ENCODE peak calls at places on chromosomes 4 and X, in eight cellular contexts. Y, X, L, H, W, D, F and O are unnamed samples.

GRCh38 chrX:122552291-122552800 is 631.7 kb upstream of the GRIA3 start:
- DNase-seq in D (peak; percentile 35), F (no peak), W (no peak), L (no peak), Y (no peak), H (no peak), X (no peak), O (no peak)

GRCh38 chr4:69092980-69093568 is 3.2 kb upstream of the UGT2B7 start:
- DNase-seq in X (no peak), W (no peak), H (no peak), L (no peak), Y (peak; percentile 24), D (no peak), F (no peak), O (no peak)

GRCh38 chr4:153929651-153930050 is 140.8 kb upstream of the SFRP2 start:
- DNase-seq in W (no peak), H (no peak), Y (no peak), F (no peak), X (no peak), D (no peak), L (no peak), O (no peak)

GRCh38 chrX:133415276-133416105 is at the start of gene GPC4:
- DNase-seq in F (peak; percentile 67), Y (peak; percentile 90), W (peak; percentile 22), L (no peak), X (peak; percentile 38), H (peak; percentile 91), D (peak; percentile 38), O (no peak)

GRCh38 chrX:153592966-153593688 is 5.8 kb downstream of the CCNQ start:
- DNase-seq in L (no peak), W (no peak), Y (peak; percentile 68), H (no peak), F (no peak), D (no peak), X (no peak), O (no peak)

GRCh38 chr4:53476232-53477037 is 99.0 kb downstream of the FIP1L1 start:
- DNase-seq in Y (no peak), D (peak; percentile 99), W (no peak), H (no peak), L (peak; percentile 98), X (peak; percentile 88), F (peak; percentile 35), O (no peak)

GRCh38 chr4:22625301-22625700 is 67.4 kb upstream of the GBA3 start:
- DNase-seq in H (no peak), L (no peak), D (peak; percentile 8), W (no peak), F (no peak), Y (no peak), X (no peak), O (no peak)

GRCh38 chr4:2647403-2648158 is 108.6 kb downstream of the TNIP2 start:
- DNase-seq in D (no peak), W (no peak), H (peak; percentile 51), F (no peak), X (no peak), L (no peak), Y (no peak), O (no peak)

GRCh38 chr4:91963489-91963888 is 340.3 kb upstream of the GRID2 start:
- DNase-seq in F (no peak), L (peak; percentile 72), W (no peak), X (peak; percentile 67), H (no peak), Y (no peak), D (peak; percentile 74), O (no peak)

GRCh38 chr4:6245246-6246169 is 24.1 kb upstream of the WFS1 start:
- DNase-seq in L (no peak), Y (peak; percentile 79), X (peak; percentile 22), W (no peak), D (no peak), H (no peak), F (peak; percentile 58), O (no peak)

GRCh38 chr4:86532851-86533250 is 61.3 kb upstream of the PTPN13 start:
- DNase-seq in W (no peak), L (no peak), H (no peak), D (no peak), F (no peak), X (no peak), Y (no peak), O (no peak)

GRCh38 chrX:44904542-44905115 is 31.6 kb downstream of the KDM6A start:
- DNase-seq in L (no peak), X (no peak), W (no peak), H (no peak), Y (no peak), D (no peak), F (no peak), O (no peak)

GRCh38 chr4:28014469-28014868 is 1153.8 kb downstream of the STIM2 start:
- DNase-seq in D (no peak), H (no peak), L (no peak), F (no peak), Y (no peak), W (no peak), X (no peak), O (no peak)

GRCh38 chrX:17669891-17670290 is 67.4 kb upstream of the SCML1 start:
- DNase-seq in W (no peak), H (no peak), D (no peak), F (no peak), X (no peak), L (no peak), Y (no peak), O (no peak)

GRCh38 chr4:1792832-1793495 is at the start of gene FGFR3:
- DNase-seq in Y (no peak), D (no peak), X (peak; percentile 34), H (peak; percentile 75), F (peak; percentile 92), W (no peak), L (no peak), O (no peak)

GRCh38 chr4:103996059-103996458 is 276.3 kb upstream of the TACR3 start:
- DNase-seq in H (no peak), F (peak; percentile 18), Y (no peak), D (peak; percentile 4), W (no peak), X (peak; percentile 4), L (no peak), O (peak; percentile 33)

GRCh38 chrX:45747905-45748304 is 547.2 kb upstream of the DIPK2B start:
- DNase-seq in L (no peak), X (no peak), D (peak; percentile 58), F (no peak), H (no peak), W (no peak), Y (no peak), O (no peak)

GRCh38 chr4:6324999-6325790 is 55.5 kb downstream of the WFS1 start:
- DNase-seq in F (peak; percentile 57), X (no peak), L (no peak), H (peak; percentile 82), W (no peak), D (peak; percentile 23), Y (peak; percentile 84), O (no peak)

GRCh38 chr4:38734886-38735285 is 47.9 kb downstream of the TLR10 start:
- DNase-seq in L (no peak), D (no peak), H (no peak), Y (no peak), W (no peak), F (no peak), X (no peak), O (no peak)

GRCh38 chrX:19670854-19671620 is 155.7 kb upstream of the MAP3K15 start:
- DNase-seq in L (peak; percentile 79), X (peak; percentile 80), D (peak; percentile 77), F (peak; percentile 50), Y (peak; percentile 70), W (peak; percentile 19), H (no peak), O (no peak)

GRCh38 chrX:134925551-134925950 is 65.2 kb upstream of the SMIM10 start:
- DNase-seq in W (no peak), D (no peak), X (no peak), H (no peak), Y (no peak), F (no peak), L (no peak), O (no peak)

GRCh38 chr4:170030121-170030520 is 3.9 kb upstream of the MFAP3L start:
- DNase-seq in X (no peak), W (no peak), F (no peak), L (no peak), H (no peak), D (no peak), Y (no peak), O (no peak)

DNA sequence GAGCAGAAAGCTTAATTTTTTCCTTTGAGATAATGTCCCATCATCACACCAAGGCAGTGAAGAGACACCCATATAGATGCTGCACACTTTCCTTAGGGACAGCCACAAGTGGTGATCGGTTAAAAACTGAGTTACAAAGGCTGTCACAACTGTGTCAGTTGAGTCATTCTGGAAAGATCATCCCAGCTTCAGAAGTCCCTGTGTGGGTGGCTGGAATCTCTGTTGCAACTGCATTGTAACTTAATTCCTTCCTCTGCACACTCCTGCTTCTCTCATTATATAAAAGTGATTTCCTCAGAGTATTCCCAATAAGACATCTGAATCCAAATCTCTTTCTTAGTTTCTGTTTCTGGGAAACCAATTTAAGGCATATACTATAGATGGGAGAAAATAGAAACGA is 88.1 kb downstream of the FSTL5 start:
- DNase-seq in F (no peak), W (no peak), H (no peak), X (no peak), D (peak; percentile 29), Y (no peak), L (no peak), O (no peak)
- H3K9me3 ChIP-seq in F (no peaks in the 10 kb centered on the region), W (no peaks in the 10 kb centered on the region), H (no peaks in the 10 kb centered on the region), X (no peaks in the 10 kb centered on the region), D (no peaks in the 10 kb centered on the region), Y (peaks cover 3% of the 10 kb centered on the region), L (no peaks in the 10 kb centered on the region), O (no peaks in the 10 kb centered on the region)

DNA sequence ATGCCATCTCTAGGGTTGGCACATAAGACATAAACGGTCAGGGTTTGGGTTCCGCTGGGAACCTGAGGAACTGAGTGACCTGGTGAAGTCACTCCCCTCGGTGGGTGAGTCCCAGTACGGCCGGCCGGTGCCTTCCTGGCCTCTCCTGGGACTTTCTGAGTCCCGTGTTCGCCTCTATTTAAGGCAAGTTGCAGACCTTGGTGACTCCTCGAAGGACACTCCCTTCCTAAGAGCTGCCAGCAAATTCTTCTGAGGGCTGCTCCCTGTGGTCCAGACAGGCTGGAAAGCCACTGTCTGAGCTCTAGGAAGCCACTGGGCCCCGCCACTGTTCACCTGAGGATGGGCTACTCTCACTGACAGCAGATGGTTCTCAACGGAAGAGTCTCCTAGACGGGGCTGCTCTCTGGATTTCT is 16.0 kb downstream of the CTAG1A start:
- DNase-seq in X (peak; percentile 27), L (no peak), Y (no peak), W (no peak), F (no peak), H (no peak), D (peak; percentile 81), O (no peak)
- H3K9me3 ChIP-seq in X (no peaks in the 10 kb centered on the region), L (peaks cover 5% of the 10 kb centered on the region), Y (no peaks in the 10 kb centered on the region), W (no peaks in the 10 kb centered on the region), F (no peaks in the 10 kb centered on the region), H (no peaks in the 10 kb centered on the region), D (no peaks in the 10 kb centered on the region), O (no peaks in the 10 kb centered on the region)

GRCh38 chrX:145816607-145817298 is 876 bp upstream of the SLITRK2 start:
- DNase-seq in W (no peak), Y (no peak), X (no peak), L (no peak), H (no peak), D (no peak), F (no peak), O (no peak)
- H3K9me3 ChIP-seq in W (no peaks in the 10 kb centered on the region), Y (no peaks in the 10 kb centered on the region), X (no peaks in the 10 kb centered on the region), L (peaks cover 2% of the 10 kb centered on the region), H (no peaks in the 10 kb centered on the region), D (no peaks in the 10 kb centered on the region), F (no peaks in the 10 kb centered on the region), O (no peaks in the 10 kb centered on the region)

GRCh38 chrX:81728622-81729021 is 526.7 kb downstream of the SH3BGRL start:
- DNase-seq in F (no peak), Y (no peak), H (no peak), X (no peak), D (no peak), W (no peak), L (no peak), O (no peak)

GRCh38 chrX:81729269-81729777 is 527.4 kb downstream of the SH3BGRL start:
- DNase-seq in W (no peak), H (no peak), Y (no peak), L (no peak), F (no peak), X (no peak), D (no peak), O (no peak)
- H3K9me3 ChIP-seq in W (no peaks in the 10 kb centered on the region), H (no peaks in the 10 kb centered on the region), Y (no peaks in the 10 kb centered on the region), L (peaks cover 6% of the 10 kb centered on the region), F (peaks cover 8% of the 10 kb centered on the region), X (no peaks in the 10 kb centered on the region), D (peaks cover 3% of the 10 kb centered on the region), O (no peaks in the 10 kb centered on the region)